ENCODE peak calls at places on chromosome 4, in eight cellular contexts. Y, B, S, W, L, F, V and D are unnamed samples.

GRCh38 chr4:63566658-63567057 is 842.6 kb downstream of the TECRL start:
- DNase-seq in Y (no peak), B (no peak), S (no peak), W (no peak), L (no peak), F (no peak), V (no peak), D (no peak)

GRCh38 chr4:41427306-41427882 is 110.6 kb upstream of the LIMCH1 start:
- DNase-seq in Y (no peak), B (no peak), S (no peak), W (no peak), L (no peak), F (no peak), V (no peak), D (no peak)

GRCh38 chr4:110508827-110509446 is 33.0 kb downstream of the ENPEP start:
- DNase-seq in Y (no peak), B (peak; percentile 69), S (no peak), W (no peak), L (no peak), F (no peak), V (peak; percentile 42), D (no peak)

GRCh38 chr4:36192922-36193321 is 51.4 kb downstream of the ARAP2 start:
- DNase-seq in Y (no peak), B (no peak), S (no peak), W (no peak), L (no peak), F (no peak), V (no peak), D (no peak)

GRCh38 chr4:150310159-150310895 is 232.1 kb downstream of the DCLK2 start:
- DNase-seq in Y (no peak), B (peak; percentile 38), S (no peak), W (peak; percentile 87), L (no peak), F (no peak), V (no peak), D (no peak)

GRCh38 chr4:108978066-108978465 is 215.2 kb upstream of the ETNPPL start:
- DNase-seq in Y (no peak), B (no peak), S (no peak), W (no peak), L (no peak), F (no peak), V (no peak), D (no peak)

GRCh38 chr4:158667651-158668198 is 4.0 kb downstream of the C4orf46 start:
- DNase-seq in Y (peak; percentile 60), B (peak; percentile 62), S (peak; percentile 7), W (no peak), L (no peak), F (peak; percentile 16), V (no peak), D (peak; percentile 30)

GRCh38 chr4:10040049-10040892 is 19.0 kb upstream of the SLC2A9 start:
- DNase-seq in Y (no peak), B (no peak), S (no peak), W (no peak), L (no peak), F (no peak), V (no peak), D (no peak)

GRCh38 chr4:142373610-142374009 is 472.5 kb downstream of the INPP4B start:
- DNase-seq in Y (no peak), B (no peak), S (no peak), W (peak; percentile 41), L (no peak), F (no peak), V (no peak), D (no peak)

GRCh38 chr4:174596513-174596912 is 74.2 kb upstream of the HPGD start:
- DNase-seq in Y (no peak), B (no peak), S (no peak), W (no peak), L (no peak), F (no peak), V (no peak), D (no peak)

GRCh38 chr4:173121044-173121685 is 47.4 kb upstream of the GALNT7 start:
- DNase-seq in Y (no peak), B (peak; percentile 68), S (no peak), W (peak; percentile 59), L (peak; percentile 37), F (no peak), V (peak; percentile 88), D (no peak)

GRCh38 chr4:24477919-24478318 is 106.4 kb downstream of the DHX15 start:
- DNase-seq in Y (no peak), B (peak; percentile 93), S (no peak), W (peak; percentile 81), L (no peak), F (no peak), V (no peak), D (no peak)

GRCh38 chr4:139959398-139959797 is 194.6 kb downstream of the MAML3 start:
- DNase-seq in Y (no peak), B (no peak), S (no peak), W (no peak), L (no peak), F (no peak), V (no peak), D (no peak)

GRCh38 chr4:152935138-152935537 is 985 bp upstream of the FHDC1 start:
- DNase-seq in Y (peak; percentile 64), B (no peak), S (no peak), W (no peak), L (peak; percentile 67), F (no peak), V (peak; percentile 61), D (peak; percentile 44)

GRCh38 chr4:7347981-7348380 is 86.7 kb downstream of the PSAPL1 start:
- DNase-seq in Y (no peak), B (peak; percentile 35), S (no peak), W (peak; percentile 68), L (no peak), F (no peak), V (no peak), D (no peak)

GRCh38 chr4:11079171-11079570 is 349.5 kb downstream of the HS3ST1 start:
- DNase-seq in Y (no peak), B (peak; percentile 14), S (no peak), W (peak; percentile 61), L (no peak), F (no peak), V (no peak), D (no peak)

GRCh38 chr4:156294577-156294976 is 340.9 kb upstream of the CTSO start:
- DNase-seq in Y (peak; percentile 11), B (peak; percentile 94), S (no peak), W (peak; percentile 94), L (no peak), F (no peak), V (peak; percentile 70), D (no peak)

GRCh38 chr4:3291969-3292570 is 751 bp upstream of the RGS12 start:
- DNase-seq in Y (peak; percentile 60), B (peak; percentile 42), S (no peak), W (peak; percentile 11), L (peak; percentile 77), F (peak; percentile 36), V (peak; percentile 49), D (no peak)

GRCh38 chr4:3522651-3523050 is 9.6 kb downstream of the LRPAP1 start:
- DNase-seq in Y (no peak), B (no peak), S (no peak), W (no peak), L (no peak), F (no peak), V (no peak), D (no peak)

GRCh38 chr4:26135331-26135730 is 185.5 kb upstream of the RBPJ start:
- DNase-seq in Y (no peak), B (no peak), S (no peak), W (no peak), L (no peak), F (no peak), V (no peak), D (no peak)

GRCh38 chr4:12761694-12762093 is 722.4 kb downstream of the RAB28 start:
- DNase-seq in Y (no peak), B (no peak), S (no peak), W (no peak), L (no peak), F (no peak), V (peak; percentile 70), D (no peak)

GRCh38 chr4:83889802-83890201 is 353.9 kb downstream of the GPAT3 start:
- DNase-seq in Y (no peak), B (peak; percentile 31), S (no peak), W (peak; percentile 86), L (no peak), F (no peak), V (no peak), D (no peak)

GRCh38 chr4:37757705-37758104 is 68.8 kb upstream of the PGM2 start:
- DNase-seq in Y (no peak), B (peak; percentile 35), S (no peak), W (no peak), L (no peak), F (no peak), V (no peak), D (no peak)

GRCh38 chr4:92186239-92186638 is 117.5 kb upstream of the GRID2 start:
- DNase-seq in Y (no peak), B (no peak), S (no peak), W (no peak), L (no peak), F (no peak), V (no peak), D (no peak)
- TF ChIP-seq CTCF in Y (no peak), B (no peak), S (no peak), W (no peak), L (no peak), F (no peak), V (no peak), D (no peak)

GRCh38 chr4:128176643-128177042 is 111.0 kb downstream of the PGRMC2 start:
- DNase-seq in Y (no peak), B (no peak), S (no peak), W (no peak), L (no peak), F (no peak), V (no peak), D (no peak)
- TF ChIP-seq CTCF in Y (no peak), B (no peak), S (no peak), W (no peak), L (no peak), F (no peak), V (no peak), D (no peak)

DNA sequence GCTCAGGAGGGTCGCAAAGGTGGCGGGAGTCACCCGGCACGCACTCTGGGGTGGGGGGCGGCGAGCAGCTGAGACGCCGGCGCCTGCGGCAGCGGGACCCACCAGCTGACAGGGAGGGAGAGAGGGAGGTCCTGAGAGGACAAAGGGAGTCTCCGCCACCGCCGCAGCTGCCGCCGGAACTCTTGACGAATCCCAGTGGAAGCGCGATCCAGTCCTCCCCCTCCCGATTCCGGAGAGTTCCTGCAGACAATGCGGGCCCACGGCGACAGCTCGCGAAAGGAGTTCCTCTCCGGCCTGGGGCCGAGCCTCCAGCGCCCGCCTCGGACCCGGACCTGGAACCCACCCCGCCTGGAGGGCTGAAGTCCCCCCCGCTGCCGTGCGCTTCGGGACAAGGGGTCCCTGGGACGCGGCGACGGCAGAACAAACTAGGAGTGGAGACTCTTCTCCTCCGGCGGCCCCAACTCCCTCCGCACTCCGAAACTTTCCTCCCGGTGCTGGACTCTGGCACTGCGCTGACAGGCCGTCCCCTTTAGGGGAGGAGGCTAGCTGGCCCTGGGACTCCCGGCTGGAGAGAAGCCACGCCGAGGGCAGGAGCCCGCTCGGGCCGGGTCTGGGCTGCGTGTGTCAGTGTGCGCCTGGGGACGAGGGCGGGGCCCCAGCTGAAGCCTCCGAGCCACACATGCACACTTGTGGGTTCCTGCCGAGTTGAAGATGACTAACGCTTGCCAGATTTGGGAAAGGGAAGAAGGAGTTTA is at the start of gene ANTXR2:
- DNase-seq in Y (peak; percentile 90), B (peak; percentile 99), S (peak; percentile 61), W (peak; percentile 97), L (peak; percentile 85), F (peak; percentile 75), V (peak; percentile 56), D (peak; percentile 76)
- TF ChIP-seq CTCF in Y (peak; percentile 26), B (peak; percentile 10), S (no peak), W (no peak), L (no peak), F (no peak), V (no peak), D (no peak)

GRCh38 chr4:183099537-183100297 is 660 bp downstream of the WWC2 start:
- DNase-seq in Y (peak; percentile 74), B (no peak), S (no peak), W (no peak), L (peak; percentile 59), F (peak; percentile 30), V (peak; percentile 16), D (peak; percentile 11)
- TF ChIP-seq CTCF in Y (peak; percentile 61), B (peak; percentile 10), S (no peak), W (no peak), L (peak; percentile 32), F (no peak), V (no peak), D (no peak)